ENCODE peak calls at places on chromosomes 7 and 10, in six cellular contexts. V is A549, X is HCT116, O is tibial artery, B is PC-3, Q is lower lobe of right lung. L is an unnamed sample.

GRCh38 chr10:43238462-43238861 is 28.4 kb downstream of the RASGEF1A start:
- DNase-seq in V (no peak), X (no peak), O (peak; percentile 25), B (no peak), Q (peak; percentile 6), L (no peak)

GRCh38 chr10:119489572-119490326 is 52.8 kb downstream of the RGS10 start:
- DNase-seq in V (peak; percentile 71), X (peak; percentile 32), O (no peak), B (peak; percentile 52), Q (no peak), L (peak; percentile 21)

GRCh38 chr7:132797152-132797551 is 220.9 kb upstream of the PLXNA4 start:
- DNase-seq in V (no peak), X (no peak), O (no peak), B (no peak), Q (no peak), L (no peak)

GRCh38 chr7:140640060-140640611 is 477 bp downstream of the DENND2A start:
- DNase-seq in V (peak; percentile 57), X (no peak), O (peak; percentile 70), B (peak; percentile 38), Q (peak; percentile 55), L (no peak)

GRCh38 chr7:81062747-81063146 is 143.9 kb upstream of the SEMA3C start:
- DNase-seq in V (no peak), X (no peak), O (no peak), B (no peak), Q (no peak), L (no peak)

GRCh38 chr7:31384461-31384860 is 43.9 kb upstream of the NEUROD6 start:
- DNase-seq in V (no peak), X (no peak), O (no peak), B (no peak), Q (no peak), L (no peak)

GRCh38 chr7:114405427-114405826 is 9.2 kb upstream of the FOXP2 start:
- DNase-seq in V (peak; percentile 7), X (peak; percentile 8), O (no peak), B (peak; percentile 34), Q (no peak), L (peak; percentile 61)

GRCh38 chr10:90587081-90587491 is 270.8 kb downstream of the HTR7 start:
- DNase-seq in V (no peak), X (peak; percentile 94), O (no peak), B (peak; percentile 84), Q (no peak), L (peak; percentile 71)

GRCh38 chr10:16437540-16437894 is 707 bp downstream of the PTER start:
- DNase-seq in V (no peak), X (no peak), O (no peak), B (no peak), Q (no peak), L (no peak)

GRCh38 chr7:116259821-116260440 is 49.6 kb downstream of the TES start:
- DNase-seq in V (peak; percentile 55), X (peak; percentile 76), O (no peak), B (peak; percentile 85), Q (no peak), L (peak; percentile 98)

GRCh38 chr7:3880221-3880935 is 579.3 kb downstream of the SDK1 start:
- DNase-seq in V (no peak), X (no peak), O (no peak), B (no peak), Q (no peak), L (no peak)

GRCh38 chr7:66142996-66143395 is 28.3 kb downstream of the CRCP start:
- DNase-seq in V (no peak), X (no peak), O (no peak), B (no peak), Q (no peak), L (peak; percentile 94)

GRCh38 chr7:651032-651728 is 75.3 kb upstream of the DNAAF5 start:
- DNase-seq in V (no peak), X (no peak), O (no peak), B (no peak), Q (peak; percentile 5), L (no peak)

GRCh38 chr10:17380016-17380415 is 74.4 kb downstream of the ST8SIA6 start:
- DNase-seq in V (no peak), X (no peak), O (no peak), B (no peak), Q (no peak), L (no peak)

GRCh38 chr7:82605247-82605864 is 161.8 kb upstream of the CACNA2D1 start:
- DNase-seq in V (peak; percentile 22), X (peak; percentile 18), O (no peak), B (peak; percentile 59), Q (no peak), L (peak; percentile 33)

GRCh38 chr10:15144788-15145187 is 23.7 kb downstream of the NMT2 start:
- DNase-seq in V (no peak), X (no peak), O (no peak), B (peak; percentile 59), Q (no peak), L (no peak)

GRCh38 chr7:95104739-95105138 is 197.3 kb downstream of the PPP1R9A start:
- DNase-seq in V (no peak), X (peak; percentile 6), O (no peak), B (peak; percentile 76), Q (no peak), L (peak; percentile 97)

GRCh38 chr7:5704534-5704922 is 76.9 kb downstream of the RNF216 start:
- DNase-seq in V (peak; percentile 71), X (peak; percentile 49), O (peak; percentile 89), B (peak; percentile 87), Q (peak; percentile 68), L (peak; percentile 77)

GRCh38 chr7:81285142-81285871 is 366.5 kb upstream of the SEMA3C start:
- DNase-seq in V (no peak), X (peak; percentile 6), O (no peak), B (peak; percentile 75), Q (no peak), L (peak; percentile 78)

GRCh38 chr7:105036217-105037168 is 22.5 kb downstream of the KMT2E start:
- DNase-seq in V (no peak), X (no peak), O (no peak), B (no peak), Q (no peak), L (no peak)

GRCh38 chr7:103764887-103765286 is 224.6 kb downstream of the RELN start:
- DNase-seq in V (no peak), X (no peak), O (no peak), B (no peak), Q (no peak), L (no peak)

GRCh38 chr10:128360783-128361182 is 234.6 kb upstream of the MKI67 start:
- DNase-seq in V (no peak), X (no peak), O (no peak), B (no peak), Q (no peak), L (no peak)

GRCh38 chr10:500876-501275 is 188.6 kb downstream of the DIP2C start:
- DNase-seq in V (no peak), X (no peak), O (peak; percentile 59), B (no peak), Q (peak; percentile 37), L (no peak)

GRCh38 chr7:44587843-44588711 is 6.0 kb upstream of the TMED4 start:
- DNase-seq in V (no peak), X (peak; percentile 56), O (no peak), B (peak; percentile 77), Q (no peak), L (peak; percentile 66)

GRCh38 chr10:6401562-6402348 is 178.3 kb downstream of the PRKCQ start:
- DNase-seq in V (peak; percentile 97), X (peak; percentile 89), O (peak; percentile 86), B (peak; percentile 81), Q (peak; percentile 81), L (peak; percentile 80)

GRCh38 chr10:25575343-25575742 is 358.7 kb upstream of the MYO3A start:
- DNase-seq in V (no peak), X (no peak), O (no peak), B (no peak), Q (no peak), L (peak; percentile 2)

GRCh38 chr7:2213551-2214215 is 19.1 kb downstream of the MAD1L1 start:
- DNase-seq in V (no peak), X (no peak), O (no peak), B (no peak), Q (peak; percentile 21), L (no peak)

DNA sequence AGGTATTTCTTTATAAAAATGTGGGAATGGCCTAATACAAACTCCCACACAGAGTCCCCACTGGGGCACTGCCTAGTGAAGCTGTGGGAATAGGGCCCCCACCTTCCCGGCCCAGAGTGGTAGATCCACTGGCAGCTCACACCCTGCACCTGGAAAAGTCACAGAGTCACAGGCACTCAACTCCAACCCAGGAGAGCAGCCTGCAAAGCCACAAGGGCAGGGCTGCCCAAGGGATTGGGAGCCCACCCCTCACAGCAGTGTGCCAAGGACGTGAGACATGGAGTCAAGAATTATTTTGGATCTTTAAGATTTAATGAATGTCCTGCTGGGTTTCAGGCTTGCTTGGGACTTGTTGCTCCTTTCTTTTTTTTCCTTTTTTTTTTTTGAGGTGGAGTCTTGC is 5.3 kb upstream of the DNAJC12 start:
- DNase-seq in V (no peak), X (no peak), O (no peak), B (no peak), Q (no peak), L (no peak)
- TF ChIP-seq CTCF in V (no peak), X (no peak), O (no peak), B (no peak), Q (no peak), L (no peak)

DNA sequence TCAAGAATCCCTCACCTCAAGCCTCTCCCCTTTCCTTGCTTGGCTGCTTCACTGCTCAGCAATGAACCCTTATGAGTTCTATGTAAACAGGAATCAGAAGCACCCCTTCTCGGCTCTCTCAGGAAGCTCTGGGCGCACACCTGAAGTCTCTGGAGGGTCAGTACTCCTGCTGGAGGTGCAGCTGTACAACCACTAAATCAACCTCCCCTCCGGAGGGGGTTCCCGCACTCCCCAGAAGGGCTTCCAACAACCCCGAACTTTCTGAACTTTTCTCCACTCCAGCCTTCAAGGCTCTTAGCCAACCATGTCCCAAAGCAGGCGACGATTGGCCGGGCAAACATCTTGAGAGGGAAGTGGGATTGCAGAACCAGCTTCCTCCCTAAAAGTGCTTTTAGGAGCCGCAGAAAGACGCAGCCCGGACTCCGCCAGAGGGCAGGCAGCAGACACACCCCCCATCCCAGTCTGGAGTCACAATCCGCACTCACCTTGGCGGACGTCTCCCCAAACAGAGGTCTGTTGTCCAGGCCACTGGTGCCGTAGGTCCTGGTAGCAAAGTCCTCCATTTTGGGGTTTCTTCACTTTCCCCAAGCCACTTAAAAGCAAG is 489 bp downstream of the TMEM243 start:
- DNase-seq in V (peak; percentile 42), X (no peak), O (peak; percentile 79), B (peak; percentile 57), Q (peak; percentile 90), L (peak; percentile 44)
- H3K4me3 ChIP-seq in V (peak overlapping the region; percentile 99), X (peak overlapping the region; percentile 92), O (peak overlapping the region; percentile 74), B (peak overlapping the region; percentile 94), Q (peak overlapping the region; percentile 92), L (peak overlapping the region; percentile 85)

GRCh38 chr10:73399054-73399453 is 14.8 kb downstream of the ANXA7 start:
- DNase-seq in V (no peak), X (no peak), O (no peak), B (no peak), Q (no peak), L (no peak)

GRCh38 chr10:73401636-73402035 is 12.2 kb downstream of the ANXA7 start:
- DNase-seq in V (no peak), X (no peak), O (no peak), B (no peak), Q (no peak), L (no peak)

GRCh38 chr10:73398024-73398423 is 15.8 kb downstream of the ANXA7 start:
- DNase-seq in V (peak; percentile 28), X (no peak), O (no peak), B (peak; percentile 68), Q (no peak), L (no peak)
- TF ChIP-seq CTCF in V (peak; percentile 35), X (peak; percentile 71), O (no peak), B (peak; percentile 99), Q (no peak), L (peak; percentile 20)

GRCh38 chr10:8061274-8062211 is 7.1 kb downstream of the GATA3 start:
- DNase-seq in V (no peak), X (no peak), O (no peak), B (no peak), Q (no peak), L (no peak)
- H3K4me3 ChIP-seq in V (no peak overlapping the region), X (no peak overlapping the region), O (no peak overlapping the region), B (no peak overlapping the region), Q (no peak overlapping the region), L (no peak overlapping the region)